ENCODE peak calls at places on chromosomes 16 and 17, in eight cellular contexts. R is fibroblast of mammary gland, Q is mammary epithelial cell, B is sigmoid colon, U is hepatocyte, A is OCI-LY7, K is fibroblast of pulmonary artery, Z is Peyer's patch. V is an unnamed sample.
A peak's percentile ranks its signal among the peaks of the same experiment; 100 is the strongest.

GRCh38 chr16:75287708-75288107 is 36.3 kb upstream of the BCAR1 start:
- DNase-seq in R (no peak), Z (peak; percentile 59), K (no peak), Q (no peak), U (no peak), A (no peak), B (no peak), V (no peak)

GRCh38 chr16:87965973-87966667 is 14.9 kb downstream of the BANP start:
- DNase-seq in U (no peak), Z (no peak), R (peak; percentile 69), K (peak; percentile 52), A (no peak), B (no peak), Q (no peak), V (no peak)

GRCh38 chr17:83144421-83145357 is 65.3 kb downstream of the METRNL start:
- DNase-seq in A (no peak), K (no peak), Z (no peak), Q (no peak), U (no peak), R (peak; percentile 76), B (peak; percentile 69), V (peak; percentile 42)

GRCh38 chr16:11636172-11636721 is 32.0 kb upstream of the SNN start:
- DNase-seq in A (no peak), R (no peak), Z (peak; percentile 66), B (no peak), Q (no peak), U (peak; percentile 83), K (no peak), V (no peak)

GRCh38 chr17:14356043-14356637 is 55.3 kb downstream of the HS3ST3B1 start:
- DNase-seq in B (no peak), Z (no peak), A (no peak), U (no peak), K (no peak), R (no peak), Q (no peak), V (no peak)

GRCh38 chr17:34571428-34572130 is 7.8 kb upstream of the TMEM132E start:
- DNase-seq in R (no peak), U (no peak), B (no peak), K (no peak), A (no peak), Z (no peak), Q (no peak), V (no peak)

GRCh38 chr16:67199011-67199807 is at the start of gene ELMO3:
- DNase-seq in U (peak; percentile 82), Z (peak; percentile 87), B (no peak), A (no peak), R (no peak), K (no peak), Q (peak; percentile 67), V (peak; percentile 87)

GRCh38 chr16:23670137-23670776 is 8.4 kb upstream of the PLK1 start:
- DNase-seq in K (peak; percentile 65), Z (no peak), R (peak; percentile 95), B (no peak), A (no peak), Q (peak; percentile 94), U (no peak), V (no peak)

GRCh38 chr17:68292689-68293040 is 1.4 kb downstream of the ARSG start:
- DNase-seq in Z (no peak), R (no peak), K (no peak), Q (no peak), A (no peak), B (no peak), U (no peak), V (no peak)

GRCh38 chr16:23466162-23466885 is 13.3 kb upstream of the COG7 start:
- DNase-seq in Z (no peak), Q (peak; percentile 95), B (no peak), A (no peak), K (peak; percentile 47), R (peak; percentile 98), U (no peak), V (no peak)

GRCh38 chr16:69116911-69117310 is 11.5 kb downstream of the HAS3 start:
- DNase-seq in Z (no peak), A (no peak), U (no peak), K (no peak), B (peak; percentile 11), R (no peak), Q (no peak), V (no peak)

GRCh38 chr16:78364501-78364900 is 265.0 kb downstream of the WWOX start:
- DNase-seq in U (no peak), R (no peak), K (no peak), Z (no peak), Q (no peak), B (no peak), A (no peak), V (no peak)

GRCh38 chr16:7938175-7938574 is 605.5 kb downstream of the RBFOX1 start:
- DNase-seq in A (no peak), U (peak; percentile 33), R (no peak), B (no peak), Q (no peak), K (no peak), Z (no peak), V (no peak)

GRCh38 chr16:79381552-79382042 is 218.9 kb downstream of the MAF start:
- DNase-seq in K (no peak), Z (no peak), R (no peak), U (peak; percentile 49), Q (no peak), A (no peak), B (no peak), V (no peak)

GRCh38 chr17:57622886-57623433 is 122.1 kb downstream of the CCDC182 start:
- DNase-seq in K (peak; percentile 56), R (peak; percentile 54), A (peak; percentile 88), B (no peak), U (peak; percentile 74), Z (peak; percentile 70), Q (peak; percentile 16), V (no peak)

GRCh38 chr17:1147664-1148063 is 32.1 kb downstream of the ABR start:
- DNase-seq in A (no peak), R (peak; percentile 56), K (peak; percentile 53), Q (peak; percentile 74), U (peak; percentile 79), Z (peak; percentile 87), B (no peak), V (no peak)

GRCh38 chr17:78493455-78494188 is 83.6 kb downstream of the DNAH17 start:
- DNase-seq in U (no peak), B (no peak), R (no peak), Z (no peak), A (no peak), Q (no peak), K (no peak), V (peak; percentile 73)

GRCh38 chr17:67067571-67068517 is 23.5 kb downstream of the CACNG1 start:
- DNase-seq in K (no peak), R (no peak), Z (no peak), A (no peak), Q (no peak), U (no peak), B (no peak), V (no peak)

GRCh38 chr17:56499799-56500388 is 93.6 kb upstream of the NOG start:
- DNase-seq in R (peak; percentile 43), U (peak; percentile 36), A (peak; percentile 13), Q (peak; percentile 23), B (no peak), Z (no peak), K (peak; percentile 25), V (no peak)

GRCh38 chr17:80899402-80900268 is 92.0 kb upstream of the CHMP6 start:
- DNase-seq in R (peak; percentile 34), Z (no peak), K (peak; percentile 14), Q (peak; percentile 12), U (peak; percentile 62), A (peak; percentile 45), B (no peak), V (peak; percentile 64)

GRCh38 chr17:15957206-15957605 is 12.3 kb downstream of the ADORA2B start:
- DNase-seq in A (no peak), Q (peak; percentile 62), Z (no peak), K (no peak), U (no peak), B (peak; percentile 10), R (no peak), V (no peak)

GRCh38 chr17:4594406-4595349 is 10.3 kb downstream of the SMTNL2 start:
- DNase-seq in R (no peak), K (no peak), Z (peak; percentile 56), Q (no peak), B (no peak), A (peak; percentile 41), U (no peak), V (peak; percentile 57)

GRCh38 chr17:45961206-45961605 is 37.8 kb upstream of the STH start:
- DNase-seq in Z (no peak), R (no peak), B (no peak), Q (no peak), U (no peak), A (no peak), K (no peak), V (no peak)

GRCh38 chr17:50210249-50211225 is 9.1 kb upstream of the COL1A1 start:
- DNase-seq in R (peak; percentile 99), A (no peak), Z (peak; percentile 73), Q (peak; percentile 55), B (peak; percentile 94), U (peak; percentile 93), K (peak; percentile 97), V (peak; percentile 95)
- H3K4me3 ChIP-seq in R (peak overlapping the region; percentile 20), A (no peak overlapping the region), Z (no peak overlapping the region), Q (no peak overlapping the region), B (peak overlapping the region; percentile 27), U (no peak overlapping the region), K (peak overlapping the region; percentile 24), V (no peak overlapping the region)

GRCh38 chr16:2855536-2855935 is 2.4 kb downstream of the PRSS22 start:
- DNase-seq in B (no peak), R (no peak), Z (no peak), Q (no peak), U (no peak), K (no peak), A (no peak), V (no peak)

GRCh38 chr16:2853531-2854073 is 4.4 kb downstream of the PRSS22 start:
- DNase-seq in A (no peak), K (no peak), Z (no peak), U (no peak), R (no peak), Q (no peak), B (no peak), V (no peak)

GRCh38 chr16:2852003-2852730 is 5.8 kb downstream of the PRSS22 start:
- DNase-seq in Z (peak; percentile 28), A (no peak), K (no peak), B (no peak), U (no peak), R (no peak), Q (no peak), V (no peak)

GRCh38 chr16:2854700-2855309 is 3.2 kb downstream of the PRSS22 start:
- DNase-seq in A (peak; percentile 14), R (peak; percentile 30), K (no peak), B (no peak), U (no peak), Q (no peak), Z (no peak), V (no peak)

GRCh38 chr16:2852731-2853507 is 5.1 kb downstream of the PRSS22 start:
- DNase-seq in Z (peak; percentile 29), K (no peak), Q (no peak), U (no peak), R (no peak), A (no peak), B (no peak), V (no peak)
- H3K4me3 ChIP-seq in Z (no peak overlapping the region), K (no peak overlapping the region), Q (no peak overlapping the region), U (no peak overlapping the region), R (no peak overlapping the region), A (no peak overlapping the region), B (no peak overlapping the region), V (no peak overlapping the region)

GRCh38 chr17:48632579-48633265 is 6.6 kb upstream of the HOXB9 start:
- DNase-seq in Q (no peak), R (no peak), Z (peak; percentile 40), A (no peak), U (no peak), B (peak; percentile 8), K (no peak), V (no peak)
- H3K4me3 ChIP-seq in Q (no peak overlapping the region), R (no peak overlapping the region), Z (peak overlapping the region; percentile 12), A (no peak overlapping the region), U (no peak overlapping the region), B (no peak overlapping the region), K (no peak overlapping the region), V (no peak overlapping the region)

GRCh38 chr17:44314524-44314868 is 6.1 kb downstream of the RUNDC3A start:
- DNase-seq in R (no peak), Q (no peak), Z (no peak), K (no peak), B (no peak), A (no peak), U (no peak), V (no peak)
- H3K4me3 ChIP-seq in R (no peak overlapping the region), Q (no peak overlapping the region), Z (no peak overlapping the region), K (no peak overlapping the region), B (no peak overlapping the region), A (peak overlapping the region; percentile 61), U (no peak overlapping the region), V (no peak overlapping the region)